ENCODE peak calls at places on chromosome 17, in six cellular contexts. T, E, U, O, J and Z are unnamed samples.

GRCh38 chr17:2444382-2444781 is 43.5 kb upstream of the MNT start:
- DNase-seq in E (no peak), J (no peak), T (no peak), O (no peak), U (no peak), Z (no peak)

GRCh38 chr17:263773-264172 is 82.3 kb upstream of the DOC2B start:
- DNase-seq in O (no peak), E (no peak), T (no peak), J (no peak), U (no peak), Z (no peak)

GRCh38 chr17:81735181-81736102 is 23.4 kb downstream of the SLC25A10 start:
- DNase-seq in E (peak), U (no peak), J (peak), O (peak), T (no peak), Z (peak)

GRCh38 chr17:694239-694638 is 20.4 kb downstream of the VPS53 start:
- DNase-seq in U (peak), T (no peak), J (peak), E (no peak), O (no peak), Z (peak)

GRCh38 chr17:2058521-2059124 is 3.7 kb downstream of the HIC1 start:
- DNase-seq in O (peak), U (no peak), J (no peak), E (no peak), T (peak), Z (no peak)

GRCh38 chr17:10471853-10472252 is 2.5 kb upstream of the MYH4 start:
- DNase-seq in J (peak), T (no peak), E (no peak), U (peak), O (no peak), Z (peak)

GRCh38 chr17:81183316-81183715 is 17.3 kb upstream of the AATK start:
- DNase-seq in T (no peak), O (no peak), U (no peak), E (no peak), J (no peak), Z (no peak)

GRCh38 chr17:38658741-38659345 is 15.9 kb downstream of the EPOP start:
- DNase-seq in E (no peak), O (no peak), U (no peak), T (no peak), J (no peak), Z (no peak)

GRCh38 chr17:66255112-66255511 is 25.9 kb upstream of the APOH start:
- DNase-seq in T (peak), U (peak), O (peak), J (peak), E (no peak), Z (peak)

GRCh38 chr17:39679521-39680192 is 8.2 kb downstream of the PGAP3 start:
- DNase-seq in J (no peak), E (no peak), T (no peak), O (no peak), U (no peak), Z (no peak)

GRCh38 chr17:78588258-78589030 is 11.2 kb upstream of the DNAH17 start:
- DNase-seq in O (no peak), E (no peak), J (no peak), T (no peak), U (no peak), Z (no peak)

GRCh38 chr17:17500999-17501605 is 4.9 kb upstream of the RASD1 start:
- DNase-seq in T (no peak), E (no peak), O (peak), U (no peak), J (no peak), Z (no peak)

GRCh38 chr17:63917646-63918045 is 993 bp downstream of the GH1 start:
- DNase-seq in O (no peak), J (no peak), E (no peak), T (no peak), U (no peak), Z (no peak)

GRCh38 chr17:1365445-1366039 is 34.5 kb downstream of the YWHAE start:
- DNase-seq in E (peak), U (peak), J (peak), T (peak), O (peak), Z (peak)

GRCh38 chr17:9729034-9729650 is 62.2 kb downstream of the DHRS7C start:
- DNase-seq in U (peak), E (no peak), T (peak), O (peak), J (peak), Z (peak)

GRCh38 chr17:48995332-48995870 is 1.8 kb upstream of the IGF2BP1 start:
- DNase-seq in U (no peak), J (no peak), T (no peak), O (no peak), E (no peak), Z (peak)

GRCh38 chr17:52420555-52421078 is 262.1 kb upstream of the CA10 start:
- DNase-seq in J (peak), U (no peak), T (no peak), O (no peak), E (no peak), Z (no peak)

GRCh38 chr17:70483624-70484023 is 314.3 kb downstream of the KCNJ2 start:
- DNase-seq in O (no peak), E (no peak), J (no peak), U (no peak), T (no peak), Z (no peak)

GRCh38 chr17:81806461-81807209 is 2.7 kb downstream of the GCGR start:
- DNase-seq in U (no peak), J (no peak), O (no peak), T (no peak), E (no peak), Z (no peak)

GRCh38 chr17:3968886-3969524 is 4.8 kb upstream of the ATP2A3 start:
- DNase-seq in T (no peak), O (no peak), J (no peak), U (no peak), E (no peak), Z (no peak)

GRCh38 chr17:42142371-42142896 is 12.4 kb downstream of the RAB5C start:
- DNase-seq in O (no peak), T (no peak), U (no peak), E (peak), J (no peak), Z (no peak)

GRCh38 chr17:37176683-37177082 is 199.1 kb upstream of the C17orf78 start:
- DNase-seq in O (no peak), J (peak), U (no peak), T (no peak), E (no peak), Z (no peak)

GRCh38 chr17:77420476-77420803 is 279.7 kb downstream of the SEC14L1 start:
- DNase-seq in U (no peak), J (no peak), T (no peak), O (no peak), E (no peak), Z (no peak)

GRCh38 chr17:38852771-38853291 is 690 bp downstream of the RPL23 start:
- DNase-seq in E (no peak), U (no peak), O (peak), T (no peak), J (no peak), Z (no peak)

GRCh38 chr17:27345141-27345904 is 51.4 kb downstream of the WSB1 start:
- DNase-seq in O (no peak), J (no peak), T (peak), U (no peak), E (peak), Z (no peak)

GRCh38 chr17:43780135-43780534 is at the start of gene CFAP97D1:
- DNase-seq in U (no peak), T (no peak), E (no peak), J (no peak), O (no peak), Z (no peak)

GRCh38 chr17:2950846-2951245 is 112.6 kb downstream of the OR1D5 start:
- DNase-seq in J (no peak), T (no peak), O (no peak), E (no peak), U (no peak), Z (no peak)

GRCh38 chr17:647340-648197 is 67.1 kb downstream of the VPS53 start:
- DNase-seq in E (no peak), T (no peak), O (no peak), J (no peak), U (no peak), Z (no peak)

GRCh38 chr17:43880420-43880991 is 26.8 kb downstream of the MPP2 start:
- DNase-seq in O (peak), J (peak), U (peak), T (peak), E (no peak), Z (peak)

GRCh38 chr17:13646969-13647368 is 45.2 kb upstream of the HS3ST3A1 start:
- DNase-seq in T (no peak), O (no peak), U (no peak), E (no peak), J (no peak), Z (no peak)